ENCODE peak calls at places on chromosomes 2 and 18, in six cellular contexts. S is WTC11, F is bronchial epithelial cell, C is lower lobe of right lung, E is psoas muscle, J is progenitor cell of endocrine pancreas. Y is an unnamed sample.

GRCh38 chr2:18605115-18605514 is 15.7 kb upstream of the NT5C1B start:
- DNase-seq in J (no peak), F (no peak), S (no peak), C (no peak), E (no peak), Y (no peak)

GRCh38 chr2:235746257-235746934 is 252.6 kb downstream of the AGAP1 start:
- DNase-seq in J (peak), S (peak), C (no peak), F (peak), E (peak), Y (no peak)

GRCh38 chr2:10814142-10814541 is 1.6 kb upstream of the PDIA6 start:
- DNase-seq in E (no peak), J (no peak), S (no peak), F (no peak), C (no peak), Y (no peak)

GRCh38 chr2:84338069-84338468 is 121.0 kb downstream of the SUCLG1 start:
- DNase-seq in J (no peak), C (no peak), F (no peak), S (no peak), E (no peak), Y (no peak)

GRCh38 chr2:192195548-192196418 is 1.1 kb upstream of the TMEFF2 start:
- DNase-seq in C (peak), E (peak), F (peak), S (peak), J (peak), Y (peak)

GRCh38 chr2:146985753-146986152 is 859.1 kb upstream of the ACVR2A start:
- DNase-seq in S (no peak), F (no peak), E (no peak), J (no peak), C (no peak), Y (no peak)

GRCh38 chr2:97911210-97911921 is 84.4 kb downstream of the TMEM131 start:
- DNase-seq in J (no peak), F (peak), C (no peak), E (no peak), S (no peak), Y (no peak)

GRCh38 chr2:219285894-219286425 is 6.8 kb downstream of the DNAJB2 start:
- DNase-seq in E (no peak), S (peak), J (no peak), F (no peak), C (no peak), Y (no peak)

GRCh38 chr2:33488178-33488690 is 11.8 kb downstream of the RASGRP3 start:
- DNase-seq in F (no peak), J (no peak), S (no peak), E (no peak), C (no peak), Y (no peak)

GRCh38 chr2:204116154-204116792 is 179.7 kb downstream of the ICOS start:
- DNase-seq in C (no peak), J (no peak), E (no peak), F (no peak), S (no peak), Y (no peak)

GRCh38 chr2:191566347-191566746 is 111.6 kb upstream of the NABP1 start:
- DNase-seq in J (peak), E (peak), S (peak), C (peak), F (peak), Y (peak)

GRCh38 chr2:76050196-76050595 is 339.5 kb upstream of the GCFC2 start:
- DNase-seq in J (no peak), E (no peak), S (no peak), C (no peak), F (no peak), Y (no peak)

GRCh38 chr18:62073461-62073860 is 113.4 kb downstream of the PIGN start:
- DNase-seq in F (no peak), S (no peak), E (no peak), J (no peak), C (no peak), Y (no peak)

GRCh38 chr2:39059366-39059952 is 61.4 kb downstream of the SOS1 start:
- DNase-seq in F (peak), S (no peak), E (no peak), C (no peak), J (no peak), Y (no peak)

GRCh38 chr2:75466708-75467311 is 93.9 kb downstream of the EVA1A start:
- DNase-seq in F (peak), S (peak), C (peak), J (no peak), E (no peak), Y (peak)

DNA sequence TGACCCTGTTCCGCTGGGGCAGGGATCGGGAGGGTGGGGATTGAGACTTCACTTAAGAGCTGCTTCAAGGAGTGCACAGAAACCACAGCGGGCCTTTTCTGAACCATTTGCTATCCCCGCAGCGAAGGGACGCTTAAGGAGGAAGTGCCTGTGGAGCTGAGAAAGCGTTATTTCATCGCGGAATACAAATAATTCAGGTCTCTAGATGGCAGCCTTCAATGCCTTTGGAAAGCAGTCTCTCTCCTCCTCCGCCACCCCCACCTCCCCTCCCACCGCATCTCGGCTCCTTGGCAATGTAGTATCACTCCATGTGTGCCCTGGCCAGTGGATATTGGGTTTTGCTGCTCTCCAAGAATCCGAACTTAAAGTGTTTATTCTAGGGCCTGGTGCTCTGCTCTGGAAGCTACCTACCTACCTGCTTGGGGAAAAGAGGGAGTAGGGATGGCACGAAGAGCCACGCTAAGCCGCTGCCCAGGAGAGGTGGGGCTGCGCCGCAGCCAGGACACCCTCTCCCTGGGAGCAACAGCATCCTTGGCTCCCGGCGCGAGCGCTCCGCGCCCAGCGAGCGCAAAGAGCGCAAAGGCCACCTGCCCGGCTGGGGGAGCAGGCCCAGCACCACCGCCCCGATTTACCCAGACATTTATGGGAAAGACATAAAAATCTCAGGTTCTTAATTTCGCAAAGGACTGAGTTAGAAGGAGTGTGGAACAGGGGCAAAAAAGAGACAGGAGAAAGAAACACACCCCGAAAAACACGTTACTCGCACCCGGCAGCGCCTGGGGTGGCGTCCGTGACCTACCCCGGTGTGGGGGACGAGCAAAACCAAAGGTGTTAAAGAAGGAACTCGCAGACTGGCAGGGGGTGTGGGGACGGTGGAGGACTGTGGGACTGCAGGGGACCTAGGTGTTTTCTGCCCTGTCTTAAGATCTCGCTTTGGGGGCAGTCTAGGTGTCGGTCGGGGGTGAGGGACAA is 1.1 kb downstream of the SPHKAP start:
- DNase-seq in S (peak), C (no peak), E (no peak), F (no peak), J (peak), Y (no peak)
- TF ChIP-seq CTCF in S (no peak), C (no peak), E (no peak), F (no peak), J (no peak), Y (no peak)

GRCh38 chr18:48138211-48138610 is 207.8 kb upstream of the SMAD2 start:
- DNase-seq in F (no peak), S (no peak), C (no peak), J (no peak), E (no peak), Y (no peak)
- TF ChIP-seq CTCF in F (no peak), S (no peak), C (no peak), J (peak), E (no peak), Y (no peak)

GRCh38 chr2:112095654-112096053 is 40.6 kb downstream of the TMEM87B start:
- DNase-seq in E (no peak), J (no peak), C (no peak), F (no peak), S (no peak), Y (no peak)
- TF ChIP-seq CTCF in E (no peak), J (no peak), C (no peak), F (no peak), S (no peak), Y (no peak)

GRCh38 chr2:50443868-50444267 is 588.1 kb downstream of the NRXN1 start:
- DNase-seq in E (no peak), S (no peak), F (no peak), C (no peak), J (no peak), Y (no peak)

GRCh38 chr2:50438293-50438692 is 593.6 kb downstream of the NRXN1 start:
- DNase-seq in S (no peak), J (no peak), E (no peak), C (no peak), F (no peak), Y (no peak)

GRCh38 chr2:50449306-50449705 is 582.6 kb downstream of the NRXN1 start:
- DNase-seq in C (no peak), F (peak), E (no peak), J (no peak), S (no peak), Y (no peak)

GRCh38 chr2:50448556-50448955 is 583.4 kb downstream of the NRXN1 start:
- DNase-seq in C (no peak), J (no peak), S (no peak), F (no peak), E (no peak), Y (no peak)

GRCh38 chr2:50444286-50444685 is 587.6 kb downstream of the NRXN1 start:
- DNase-seq in C (no peak), S (no peak), J (no peak), E (no peak), F (peak), Y (no peak)
- TF ChIP-seq CTCF in C (no peak), S (no peak), J (no peak), E (no peak), F (no peak), Y (no peak)

GRCh38 chr2:78993518-78994148 is 31.9 kb upstream of the REG3G start:
- DNase-seq in E (no peak), J (no peak), C (no peak), F (no peak), S (no peak), Y (no peak)

GRCh38 chr2:78994789-78995188 is 30.7 kb upstream of the REG3G start:
- DNase-seq in F (no peak), C (no peak), E (no peak), J (no peak), S (no peak), Y (no peak)

GRCh38 chr2:79001285-79001684 is 24.2 kb upstream of the REG3G start:
- DNase-seq in C (no peak), F (no peak), J (no peak), S (no peak), E (no peak), Y (no peak)

GRCh38 chr2:79000008-79000576 is 25.4 kb upstream of the REG3G start:
- DNase-seq in F (no peak), E (no peak), C (no peak), S (no peak), J (no peak), Y (no peak)

DNA sequence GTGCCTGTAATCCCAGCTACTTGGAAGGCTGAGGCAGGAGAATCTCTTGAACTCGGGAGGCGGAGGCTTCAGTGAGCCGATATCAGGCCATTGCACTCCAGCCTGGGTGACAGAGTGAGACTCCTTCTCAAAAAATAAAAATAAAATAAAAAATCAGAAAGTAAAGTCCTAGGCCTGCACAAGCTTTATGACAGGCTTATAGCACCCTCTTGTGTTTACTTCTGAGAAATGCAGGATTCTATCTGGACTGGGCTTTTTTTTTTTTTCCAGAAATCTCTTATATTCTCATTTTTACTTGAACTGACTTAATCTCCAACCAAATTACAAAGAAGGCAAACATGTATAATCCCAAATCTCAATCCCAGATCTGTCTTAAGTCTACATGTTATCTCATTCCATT is 26.1 kb upstream of the REG3G start:
- DNase-seq in J (no peak), E (no peak), C (no peak), F (no peak), S (no peak), Y (no peak)
- TF ChIP-seq CTCF in J (peak), E (peak), C (peak), F (no peak), S (no peak), Y (no peak)

GRCh38 chr18:2907459-2908145 is 60.8 kb downstream of the EMILIN2 start:
- DNase-seq in J (no peak), S (no peak), E (no peak), C (no peak), F (no peak), Y (no peak)

GRCh38 chr18:2908946-2909335 is 62.1 kb downstream of the EMILIN2 start:
- DNase-seq in F (no peak), S (no peak), C (no peak), E (no peak), J (no peak), Y (no peak)

GRCh38 chr18:2908166-2908945 is 61.5 kb downstream of the EMILIN2 start:
- DNase-seq in J (no peak), C (no peak), S (no peak), F (no peak), E (no peak), Y (no peak)

GRCh38 chr18:2905802-2906521 is 59.2 kb downstream of the EMILIN2 start:
- DNase-seq in F (no peak), C (peak), J (peak), E (peak), S (peak), Y (peak)

DNA sequence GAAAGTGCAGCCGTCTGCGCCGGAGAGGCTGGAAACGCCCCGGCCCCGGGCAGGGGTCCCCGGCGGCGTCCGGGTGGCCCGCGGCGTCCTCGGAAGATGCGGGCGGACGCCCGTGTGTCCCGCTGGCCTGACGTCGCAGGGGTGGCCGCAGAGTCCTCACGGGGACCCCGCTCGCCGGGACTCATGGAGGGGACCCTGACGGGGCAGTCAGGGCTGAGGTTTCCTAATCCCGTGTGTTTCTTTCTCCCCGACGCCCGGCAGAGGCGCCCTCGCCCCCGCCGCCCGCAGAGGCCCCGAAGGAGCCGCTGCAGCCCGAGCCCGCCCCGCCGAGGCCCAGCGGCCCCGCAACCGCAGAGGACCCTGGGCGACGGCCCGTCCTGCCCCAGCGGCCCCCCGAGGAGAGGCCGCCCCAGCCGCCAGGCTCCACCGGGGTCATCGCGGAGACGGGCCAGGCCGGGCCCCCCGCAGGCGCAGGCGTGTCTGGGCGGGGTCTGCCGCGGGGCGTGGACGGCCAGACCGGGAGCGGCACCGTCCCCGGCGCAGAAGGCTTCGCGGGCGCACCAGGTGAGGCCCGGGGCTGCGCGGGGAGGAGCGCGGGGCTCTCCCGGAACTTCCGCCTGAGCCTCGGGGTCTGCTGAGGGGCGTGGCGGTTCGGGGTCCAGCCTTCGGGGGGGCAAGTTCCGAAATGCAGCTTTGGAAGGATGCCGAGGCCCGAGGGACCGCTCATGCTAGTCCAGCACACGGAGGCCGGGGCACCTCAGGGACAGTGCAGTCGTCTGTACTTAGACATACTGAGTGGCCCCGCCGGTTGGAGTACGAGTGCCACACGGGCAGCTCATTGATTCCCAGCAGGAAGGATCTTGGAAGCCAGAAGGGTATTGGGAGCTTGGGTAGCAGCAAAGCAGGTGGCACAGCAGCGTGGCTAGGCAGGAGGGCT is 60.0 kb downstream of the EMILIN2 start:
- DNase-seq in C (peak), J (peak), F (no peak), E (peak), S (peak), Y (peak)
- TF ChIP-seq CTCF in C (peak), J (peak), F (peak), E (no peak), S (no peak), Y (no peak)

GRCh38 chr2:48131503-48132293 is 225.4 kb upstream of the FBXO11 start:
- DNase-seq in J (no peak), F (peak), S (no peak), C (no peak), E (no peak), Y (no peak)
- TF ChIP-seq CTCF in J (no peak), F (no peak), S (no peak), C (no peak), E (no peak), Y (no peak)

GRCh38 chr2:217918220-217919024 is 84.4 kb downstream of the TNS1 start:
- DNase-seq in S (peak), J (no peak), F (no peak), E (peak), C (no peak), Y (no peak)
- TF ChIP-seq CTCF in S (no peak), J (peak), F (peak), E (peak), C (no peak), Y (no peak)

DNA sequence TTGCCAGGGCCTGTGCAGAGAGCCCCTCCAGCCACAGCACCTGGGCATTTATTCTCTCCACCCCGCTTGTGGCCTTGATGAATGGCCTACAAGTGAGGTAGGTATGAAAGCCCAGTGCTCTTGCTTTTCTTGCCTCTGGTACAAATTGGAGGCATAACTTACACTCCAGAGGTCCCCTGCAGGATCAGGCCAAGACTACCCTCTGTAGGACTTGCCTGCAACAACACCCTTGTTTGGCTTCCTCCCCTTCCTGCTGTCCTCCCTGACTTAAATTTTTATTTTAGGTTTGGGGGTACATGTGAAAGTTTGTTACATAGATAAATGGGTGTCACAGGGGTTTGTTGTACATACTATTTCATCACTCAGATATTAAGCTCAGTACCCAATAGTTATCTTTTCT is 95.7 kb downstream of the CDC42EP3 start:
- DNase-seq in E (no peak), F (no peak), S (no peak), C (no peak), J (no peak), Y (no peak)
- TF ChIP-seq CTCF in E (no peak), F (no peak), S (no peak), C (no peak), J (no peak), Y (no peak)

Y was measured in activated B cell treated with CpG ODN at 0.5 μM for 24 hours.